ENCODE peak calls at places on chromosomes 2 and 18, in nine cellular contexts. P is AG09309, M is A549, S is HFFc6, H is mucosa of descending colon, W is GM20000, R is hepatocyte, X is astrocyte of the spinal cord, C is left lung. F is an unnamed sample.

GRCh38 chr2:58122040-58122439 is 75.4 kb downstream of the VRK2 start:
- DNase-seq in H (no peak), X (no peak), S (no peak), P (no peak), C (no peak), M (no peak), R (no peak), W (no peak), F (no peak)

GRCh38 chr2:121804340-121804739 is 48.9 kb downstream of the TSN start:
- DNase-seq in C (no peak), S (no peak), X (peak), H (no peak), W (peak), R (no peak), M (no peak), P (no peak), F (no peak)

GRCh38 chr2:159942149-159942548 is 120.3 kb downstream of the PLA2R1 start:
- DNase-seq in R (no peak), P (no peak), W (no peak), X (no peak), C (no peak), S (no peak), M (no peak), H (no peak), F (no peak)

GRCh38 chr2:159617651-159618050 is 1.3 kb upstream of the BAZ2B start:
- DNase-seq in W (no peak), P (no peak), X (peak), M (peak), R (peak), S (no peak), C (no peak), H (no peak), F (no peak)

GRCh38 chr2:45382744-45383143 is 228.3 kb downstream of the SRBD1 start:
- DNase-seq in H (no peak), W (no peak), M (no peak), R (no peak), X (peak), S (no peak), C (no peak), P (no peak), F (no peak)

GRCh38 chr2:207317358-207317984 is 151.7 kb upstream of the KLF7 start:
- DNase-seq in X (peak), W (no peak), R (no peak), S (peak), P (peak), C (no peak), M (peak), H (no peak), F (no peak)

GRCh38 chr2:10254373-10255188 is 48.1 kb upstream of the HPCAL1 start:
- DNase-seq in W (no peak), R (no peak), S (no peak), H (peak), M (peak), P (no peak), C (peak), X (peak), F (no peak)

GRCh38 chr18:42338683-42339082 is 383.6 kb downstream of the PIK3C3 start:
- DNase-seq in C (no peak), H (no peak), R (peak), M (no peak), S (no peak), P (no peak), X (no peak), W (no peak), F (no peak)

GRCh38 chr2:109403841-109404201 is 209.9 kb downstream of the SEPTIN10 start:
- DNase-seq in C (no peak), R (no peak), W (no peak), M (no peak), P (no peak), S (peak), H (no peak), X (no peak), F (no peak)

GRCh38 chr2:165044505-165045303 is 89.4 kb upstream of the SLC38A11 start:
- DNase-seq in S (no peak), R (no peak), W (no peak), M (no peak), C (no peak), P (no peak), H (no peak), X (no peak), F (no peak)

GRCh38 chr2:72127401-72128058 is 20.1 kb downstream of the CYP26B1 start:
- DNase-seq in X (no peak), R (no peak), M (no peak), P (no peak), H (no peak), S (no peak), W (no peak), C (peak), F (no peak)

GRCh38 chr2:162521871-162522655 is 178.1 kb downstream of the GCA start:
- DNase-seq in P (no peak), X (no peak), S (no peak), R (no peak), H (no peak), M (no peak), C (no peak), W (no peak), F (no peak)

DNA sequence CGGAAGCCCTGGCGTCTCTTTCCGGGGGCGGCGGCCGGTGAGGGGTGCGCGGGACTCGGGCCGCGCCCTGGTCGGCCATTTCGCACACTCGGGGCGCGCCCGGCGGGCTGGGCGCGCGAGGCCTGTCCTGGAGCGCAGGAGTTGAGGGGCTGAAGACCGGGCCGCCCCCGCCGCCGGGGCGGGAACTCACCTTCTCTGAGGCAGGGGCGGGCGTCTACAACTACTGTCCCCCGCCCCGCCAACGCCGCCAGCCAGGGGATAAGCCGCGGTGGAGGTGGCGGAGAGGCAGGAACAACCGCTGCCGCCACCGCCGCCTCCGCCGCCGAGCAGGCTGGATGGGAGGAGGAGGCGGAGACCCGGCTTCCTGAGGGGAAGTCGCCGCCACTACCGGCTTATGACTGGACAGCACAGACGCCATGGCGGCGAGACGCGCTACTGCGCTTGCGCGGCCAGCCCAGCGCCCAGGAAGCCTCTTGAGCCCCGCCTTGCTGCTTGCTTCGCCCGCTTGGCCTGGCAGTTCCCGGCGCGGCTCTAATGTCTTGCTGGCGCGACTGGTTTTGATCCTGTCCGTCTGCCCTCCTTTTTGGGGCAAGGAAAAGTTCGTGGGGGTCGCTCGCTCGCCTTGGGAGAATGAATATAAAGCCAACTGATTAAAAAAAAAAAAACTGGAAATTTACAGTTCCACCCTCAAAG is at the start of gene KRCC1:
- DNase-seq in M (peak), X (peak), P (peak), C (peak), S (peak), W (peak), H (peak), R (peak), F (no peak)
- TF ChIP-seq CTCF in M (no peak), X (no peak), P (no peak), C (no peak), S (no peak), W (no peak), H (no peak), R (no peak), F (no peak)

DNA sequence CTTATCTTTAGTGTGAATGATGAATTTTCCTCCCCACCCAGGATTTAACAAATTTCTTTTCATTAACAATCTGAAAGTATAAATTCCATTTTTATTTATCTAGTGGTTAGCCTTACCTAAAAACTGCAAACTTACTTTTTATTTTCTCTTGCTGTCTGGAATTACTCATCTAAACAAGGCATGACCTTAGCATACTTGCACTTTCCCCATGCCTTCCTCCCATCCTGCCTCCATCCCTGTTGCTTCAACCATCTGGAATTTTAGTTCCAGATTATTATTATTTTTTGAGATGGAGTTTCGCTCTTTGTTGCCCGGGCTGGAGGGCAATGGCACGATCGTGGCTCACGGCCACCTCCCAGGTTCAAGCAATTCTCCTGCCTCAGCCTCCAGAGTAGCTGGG is 35.6 kb downstream of the GDF7 start:
- DNase-seq in C (no peak), R (no peak), M (no peak), W (no peak), P (no peak), H (no peak), S (peak), X (peak), F (no peak)
- TF ChIP-seq CTCF in C (no peak), R (no peak), M (no peak), W (no peak), P (no peak), H (no peak), S (no peak), X (no peak), F (no peak)

GRCh38 chr2:128591841-128592822 is 273.5 kb upstream of the HS6ST1 start:
- DNase-seq in X (no peak), P (no peak), C (no peak), R (no peak), M (no peak), S (no peak), W (no peak), H (no peak), F (no peak)
- TF ChIP-seq CTCF in X (no peak), P (no peak), C (no peak), R (no peak), M (no peak), S (no peak), W (no peak), H (no peak), F (no peak)

GRCh38 chr2:127162261-127163089 is 55.5 kb upstream of the BIN1 start:
- DNase-seq in R (no peak), X (no peak), M (no peak), C (no peak), W (no peak), H (no peak), P (no peak), S (no peak), F (no peak)
- TF ChIP-seq CTCF in R (no peak), X (no peak), M (no peak), C (no peak), W (no peak), H (no peak), P (no peak), S (no peak), F (no peak)

GRCh38 chr2:127810156-127810636 is 775 bp downstream of the WDR33 start:
- DNase-seq in R (peak), M (no peak), P (no peak), S (no peak), H (no peak), X (no peak), W (no peak), C (no peak), F (no peak)
- TF ChIP-seq CTCF in R (no peak), M (no peak), P (no peak), S (no peak), H (no peak), X (no peak), W (no peak), C (no peak), F (no peak)

DNA sequence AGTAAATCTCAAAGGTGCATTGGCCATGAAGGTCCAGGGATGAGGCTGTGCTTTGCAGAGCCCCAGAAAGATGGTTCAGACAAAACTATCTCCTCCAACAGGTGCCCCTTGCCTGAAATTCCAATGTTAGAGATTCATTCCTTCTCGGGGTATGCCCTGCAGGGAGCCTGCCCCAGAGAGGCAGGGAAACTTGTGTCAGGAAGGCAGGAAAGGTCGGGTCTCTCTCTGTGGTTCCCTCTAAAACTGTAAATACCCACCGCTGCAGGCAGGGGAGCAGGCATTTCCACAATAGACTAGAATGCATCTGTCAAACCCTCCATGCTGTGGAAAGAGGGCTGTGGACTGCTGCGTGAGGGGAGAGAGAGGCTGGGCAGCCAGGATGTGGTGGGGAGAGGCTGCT is 207.8 kb upstream of the SMAD2 start:
- DNase-seq in X (no peak), R (no peak), S (no peak), M (no peak), P (no peak), W (no peak), C (peak), H (no peak), F (no peak)
- TF ChIP-seq CTCF in X (no peak), R (no peak), S (no peak), M (no peak), P (no peak), W (no peak), C (no peak), H (no peak), F (no peak)

GRCh38 chr2:19851116-19851515 is 50.7 kb downstream of the TTC32 start:
- DNase-seq in C (no peak), H (no peak), W (no peak), M (peak), X (no peak), R (no peak), P (no peak), S (no peak), F (no peak)
- TF ChIP-seq CTCF in C (no peak), H (no peak), W (no peak), M (peak), X (peak), R (no peak), P (peak), S (peak), F (no peak)

GRCh38 chr2:11752906-11753305 is 6.5 kb downstream of the LPIN1 start:
- DNase-seq in W (no peak), X (no peak), S (no peak), R (no peak), P (no peak), M (no peak), H (no peak), C (no peak), F (no peak)

GRCh38 chr2:11753886-11754704 is 7.7 kb downstream of the LPIN1 start:
- DNase-seq in W (peak), X (peak), C (no peak), H (no peak), S (peak), P (no peak), R (no peak), M (peak), F (no peak)

GRCh38 chr2:11750917-11751316 is 4.5 kb downstream of the LPIN1 start:
- DNase-seq in W (no peak), C (no peak), X (no peak), S (no peak), M (no peak), P (no peak), H (no peak), R (no peak), F (no peak)

GRCh38 chr2:11754705-11755026 is 8.2 kb downstream of the LPIN1 start:
- DNase-seq in W (no peak), R (no peak), H (no peak), P (no peak), C (no peak), M (no peak), X (no peak), S (no peak), F (no peak)

DNA sequence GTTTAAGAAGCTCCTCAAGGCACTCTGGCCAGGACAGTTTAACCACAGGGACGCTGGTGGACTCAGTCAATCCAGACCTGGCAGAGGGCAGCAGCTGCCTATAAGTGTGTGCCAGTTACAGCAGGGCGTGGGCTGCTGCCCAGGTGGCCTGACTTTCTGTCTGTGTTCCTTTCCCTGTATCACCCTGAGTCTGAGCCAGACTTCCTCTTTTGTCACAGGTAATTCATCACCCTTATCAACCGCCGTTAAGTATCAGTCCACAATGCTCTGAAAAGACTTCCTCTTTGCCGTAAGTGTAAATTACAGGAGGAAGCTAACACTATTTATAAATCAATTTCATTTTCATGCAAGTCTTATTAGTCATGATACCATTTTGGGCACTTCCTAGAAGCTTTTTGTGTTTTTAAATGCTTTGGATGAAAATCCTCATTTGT is 7.0 kb downstream of the LPIN1 start:
- DNase-seq in S (no peak), C (peak), W (peak), M (no peak), R (no peak), P (no peak), H (peak), X (peak), F (no peak)
- TF ChIP-seq CTCF in S (no peak), C (no peak), W (no peak), M (no peak), R (no peak), P (no peak), H (no peak), X (no peak), F (no peak)

DNA sequence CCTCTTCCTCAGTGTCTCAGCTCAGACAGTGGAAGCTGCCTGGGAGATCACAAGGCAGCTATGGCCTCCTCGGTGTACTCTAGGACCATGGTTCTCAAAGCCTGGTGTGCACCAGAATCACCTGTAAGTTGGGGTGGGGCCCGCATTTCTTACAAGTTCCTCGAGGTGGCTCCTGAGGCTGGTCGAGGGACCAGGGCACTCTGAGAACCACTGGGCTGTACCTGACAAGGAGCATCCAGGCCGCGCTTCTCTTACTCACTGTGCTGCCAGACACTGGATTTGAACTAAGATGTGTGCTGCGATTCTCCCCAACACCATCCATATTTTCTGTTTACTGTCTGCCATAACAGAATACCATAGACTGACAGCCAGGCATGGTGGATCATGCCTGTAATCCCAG is 59.5 kb downstream of the DIPK1C start:
- DNase-seq in H (no peak), X (no peak), C (no peak), W (no peak), P (no peak), M (no peak), R (no peak), S (no peak), F (no peak)
- TF ChIP-seq CTCF in H (no peak), X (no peak), C (no peak), W (no peak), P (no peak), M (no peak), R (no peak), S (no peak), F (no peak)

F was measured in Panc1.